ENCODE peak calls at places on chromosomes 2 and 18, in four cellular contexts. T is T-helper 17 cell; D is amniotic stem cell; B is stimulated activated CD4-positive, alpha-beta T cell treated with anti-CD3 and anti-CD28 coated beads, TNF-alpha, amount 100 ng/mL, for 4 hours. K is an unnamed sample.
A peak's percentile ranks its signal among the peaks of the same experiment; 100 is the strongest.

GRCh38 chr2:160747771-160748170 is 254.2 kb upstream of the RBMS1 start:
- DNase-seq in T (no peak), D (peak; percentile 38), B (no peak), K (no peak)

GRCh38 chr2:15142069-15142689 is 419.0 kb downstream of the NBAS start:
- DNase-seq in T (peak; percentile 16), D (no peak), B (peak; percentile 42), K (peak; percentile 59)

GRCh38 chr2:215870986-215871385 is 142.4 kb downstream of the MREG start:
- DNase-seq in T (no peak), D (no peak), B (no peak), K (no peak)

GRCh38 chr2:196971574-196972279 is 45.2 kb upstream of the PGAP1 start:
- DNase-seq in T (no peak), D (no peak), B (no peak), K (no peak)

GRCh38 chr2:73283545-73284295 is 558 bp downstream of the FBXO41 start:
- DNase-seq in T (no peak), D (no peak), B (no peak), K (no peak)

GRCh38 chr2:67771380-67771779 is 291.4 kb downstream of the C1D start:
- DNase-seq in T (no peak), D (no peak), B (no peak), K (no peak)

GRCh38 chr18:45480219-45481015 is 134.9 kb upstream of the SLC14A2 start:
- DNase-seq in T (no peak), D (no peak), B (no peak), K (no peak)

GRCh38 chr18:55119434-55119833 is 160.2 kb upstream of the CCDC68 start:
- DNase-seq in T (no peak), D (no peak), B (no peak), K (no peak)

GRCh38 chr2:149125031-149125725 is 86.7 kb downstream of the LYPD6B start:
- DNase-seq in T (no peak), D (no peak), B (no peak), K (no peak)

GRCh38 chr2:60671971-60672370 is 84.1 kb upstream of the PAPOLG start:
- DNase-seq in T (no peak), D (no peak), B (no peak), K (no peak)

GRCh38 chr2:62319061-62319460 is 123.1 kb downstream of the B3GNT2 start:
- DNase-seq in T (no peak), D (no peak), B (no peak), K (no peak)

GRCh38 chr2:223084873-223085272 is 32.9 kb downstream of the KCNE4 start:
- DNase-seq in T (no peak), D (no peak), B (no peak), K (no peak)

GRCh38 chr2:226478121-226478809 is 321.4 kb downstream of the IRS1 start:
- DNase-seq in T (no peak), D (peak; percentile 86), B (no peak), K (no peak)

GRCh38 chr2:65612654-65613053 is 180.3 kb upstream of the SPRED2 start:
- DNase-seq in T (no peak), D (peak; percentile 14), B (no peak), K (no peak)

GRCh38 chr2:88866756-88867155 is 175.3 kb downstream of the RPIA start:
- DNase-seq in T (no peak), D (no peak), B (no peak), K (no peak)

GRCh38 chr2:127570282-127571250 is 35.1 kb downstream of the MYO7B start:
- DNase-seq in T (no peak), D (no peak), B (no peak), K (no peak)

GRCh38 chr2:88136817-88137216 is 9.0 kb upstream of the FABP1 start:
- DNase-seq in T (no peak), D (no peak), B (no peak), K (no peak)

GRCh38 chr2:36549063-36549662 is 48.8 kb downstream of the FEZ2 start:
- DNase-seq in T (no peak), D (no peak), B (no peak), K (no peak)

GRCh38 chr2:32484907-32485306 is 128.1 kb downstream of the BIRC6 start:
- DNase-seq in T (no peak), D (peak; percentile 81), B (no peak), K (no peak)

GRCh38 chr2:193837368-193837767 is 1642.6 kb upstream of the TMEFF2 start:
- DNase-seq in T (no peak), D (no peak), B (no peak), K (no peak)

GRCh38 chr18:10559566-10560456 is 34.0 kb downstream of the NAPG start:
- DNase-seq in T (no peak), D (no peak), B (no peak), K (no peak)

GRCh38 chr2:45344071-45344470 is 267.0 kb downstream of the SRBD1 start:
- DNase-seq in T (no peak), D (no peak), B (no peak), K (no peak)

GRCh38 chr2:54526226-54526879 is 70.2 kb downstream of the SPTBN1 start:
- DNase-seq in T (no peak), D (no peak), B (no peak), K (no peak)

GRCh38 chr18:35378206-35378795 is 1.2 kb upstream of the ZNF396 start:
- DNase-seq in T (no peak), D (no peak), B (no peak), K (no peak)

GRCh38 chr2:150639383-150639782 is 151.9 kb upstream of the RND3 start:
- DNase-seq in T (no peak), D (no peak), B (no peak), K (no peak)

GRCh38 chr2:129801575-129801974 is 177.9 kb upstream of the RAB6C start:
- DNase-seq in T (no peak), D (no peak), B (no peak), K (no peak)

GRCh38 chr2:239984431-239985194 is 40.5 kb downstream of the NDUFA10 start:
- DNase-seq in T (no peak), D (no peak), B (no peak), K (no peak)

GRCh38 chr2:17643031-17643615 is 102.6 kb downstream of the VSNL1 start:
- DNase-seq in T (no peak), D (peak; percentile 83), B (no peak), K (no peak)

GRCh38 chr2:105447476-105447875 is 48.6 kb upstream of the FHL2 start:
- DNase-seq in T (no peak), D (no peak), B (no peak), K (no peak)

GRCh38 chr2:73822991-73823390 is 5.8 kb upstream of the STAMBP start:
- DNase-seq in T (no peak), D (no peak), B (no peak), K (no peak)

GRCh38 chr2:114066186-114066747 is 176.4 kb downstream of the ACTR3 start:
- DNase-seq in T (no peak), D (no peak), B (no peak), K (no peak)

GRCh38 chr2:37326285-37326684 is 1.7 kb upstream of the PRKD3 start:
- DNase-seq in T (no peak), D (peak; percentile 38), B (no peak), K (no peak)

GRCh38 chr18:77059294-77059916 is 73.2 kb downstream of the MBP start:
- DNase-seq in T (no peak), D (no peak), B (no peak), K (no peak)

GRCh38 chr2:14587119-14587518 is 45.4 kb upstream of the LRATD1 start:
- DNase-seq in T (no peak), D (no peak), B (no peak), K (no peak)

GRCh38 chr2:26136431-26136830 is 36.5 kb upstream of the GAREM2 start:
- DNase-seq in T (no peak), D (no peak), B (no peak), K (no peak)

GRCh38 chr2:133026536-133027177 is 356.7 kb upstream of the LYPD1 start:
- DNase-seq in T (no peak), D (no peak), B (no peak), K (no peak)

GRCh38 chr18:35519148-35519899 is 21.6 kb upstream of the INO80C start:
- DNase-seq in T (no peak), D (no peak), B (no peak), K (no peak)